ENCODE peak calls at places on chromosomes 5 and 9, in four cellular contexts. K, F, Y and W are unnamed samples.

GRCh38 chr5:176595386-176595943 is 14.5 kb downstream of the GPRIN1 start:
- DNase-seq in F (no peak), Y (no peak), K (no peak), W (no peak)

GRCh38 chr9:93660647-93661046 is 84.3 kb downstream of the PHF2 start:
- DNase-seq in F (no peak), K (no peak), Y (no peak), W (no peak)

GRCh38 chr5:137695651-137696428 is 40.0 kb downstream of the KLHL3 start:
- DNase-seq in K (no peak), F (no peak), Y (peak; percentile 69), W (no peak)

GRCh38 chr9:131407717-131408195 is 13.9 kb downstream of the PRRC2B start:
- DNase-seq in F (no peak), Y (peak; percentile 74), K (peak; percentile 71), W (no peak)

GRCh38 chr9:115198018-115198417 is 80.1 kb upstream of the TNC start:
- DNase-seq in Y (no peak), K (no peak), F (no peak), W (no peak)

GRCh38 chr9:127181315-127181580 is 58.8 kb upstream of the ANGPTL2 start:
- DNase-seq in K (no peak), F (no peak), Y (no peak), W (no peak)

GRCh38 chr9:131758972-131759647 is 19.2 kb upstream of the RAPGEF1 start:
- DNase-seq in F (peak; percentile 48), Y (peak; percentile 34), K (no peak), W (peak; percentile 73)

GRCh38 chr5:147760086-147760485 is 22.4 kb downstream of the JAKMIP2 start:
- DNase-seq in F (no peak), Y (no peak), K (no peak), W (no peak)

GRCh38 chr9:34884732-34885131 is 73.4 kb upstream of the PHF24 start:
- DNase-seq in F (no peak), Y (peak; percentile 17), K (peak; percentile 1), W (no peak)

GRCh38 chr9:97985058-97985861 is 2.1 kb downstream of the ANP32B start:
- DNase-seq in Y (peak; percentile 65), K (peak; percentile 9), F (peak; percentile 24), W (peak; percentile 4)

GRCh38 chr5:178671745-178672144 is 44.9 kb upstream of the CLK4 start:
- DNase-seq in K (no peak), Y (no peak), F (no peak), W (no peak)

GRCh38 chr5:160171656-160172055 is 52.4 kb upstream of the PWWP2A start:
- DNase-seq in Y (no peak), F (no peak), K (peak; percentile 55), W (no peak)

GRCh38 chr5:94870496-94871214 is 252.2 kb downstream of the SLF1 start:
- DNase-seq in F (no peak), K (no peak), Y (no peak), W (no peak)

GRCh38 chr5:393846-394275 is 49.1 kb upstream of the EXOC3 start:
- DNase-seq in K (no peak), F (no peak), Y (no peak), W (no peak)

GRCh38 chr5:83172011-83172410 is 94.7 kb downstream of the XRCC4 start:
- DNase-seq in K (no peak), Y (no peak), F (no peak), W (no peak)

GRCh38 chr5:141934099-141934844 is 10.6 kb downstream of the DELE1 start:
- DNase-seq in Y (no peak), F (peak; percentile 76), K (no peak), W (peak; percentile 4)

GRCh38 chr9:2723666-2724065 is 6.4 kb downstream of the KCNV2 start:
- DNase-seq in F (no peak), K (peak; percentile 99), Y (no peak), W (no peak)

GRCh38 chr5:34709861-34710673 is 53.9 kb downstream of the RAI14 start:
- DNase-seq in F (no peak), K (no peak), Y (no peak), W (no peak)

GRCh38 chr5:100706796-100707195 is 171.6 kb downstream of the FAM174A start:
- DNase-seq in F (no peak), K (peak; percentile 52), Y (peak; percentile 61), W (no peak)

GRCh38 chr5:177588413-177588909 is 3.5 kb upstream of the TMED9 start:
- DNase-seq in K (no peak), Y (no peak), F (no peak), W (no peak)

GRCh38 chr9:3675964-3676363 is 150.2 kb upstream of the RFX3 start:
- DNase-seq in K (no peak), F (no peak), Y (no peak), W (no peak)

GRCh38 chr5:175822225-175822624 is 49.2 kb upstream of the CPLX2 start:
- DNase-seq in Y (peak; percentile 7), F (no peak), K (no peak), W (no peak)